ENCODE peak calls at places on chromosomes 6 and 20, in four cellular contexts. One of them, this sample, is unnamed.

GRCh38 chr20:42506397-42506796 is 683.3 kb downstream of the PTPRT start:
- DNase-seq in A549: no peak
- DNase-seq in activated CD4-positive, CD25-positive, alpha-beta regulatory T cell treated with anti-CD3 and anti-CD28 coated beads, Interleukin-2, amount 50 U/mL, for 72 hours: no peak
- DNase-seq in KG1: no peak
- DNase-seq in this sample: no peak

GRCh38 chr6:28980797-28981390 is 24.2 kb downstream of the ZNF311 start:
- DNase-seq in A549: peak
- DNase-seq in activated CD4-positive, CD25-positive, alpha-beta regulatory T cell treated with anti-CD3 and anti-CD28 coated beads, Interleukin-2, amount 50 U/mL, for 72 hours: peak
- DNase-seq in KG1: peak
- DNase-seq in this sample: peak

GRCh38 chr6:2183235-2183634 is 62.2 kb downstream of the GMDS start:
- DNase-seq in A549: no peak
- DNase-seq in activated CD4-positive, CD25-positive, alpha-beta regulatory T cell treated with anti-CD3 and anti-CD28 coated beads, Interleukin-2, amount 50 U/mL, for 72 hours: no peak
- DNase-seq in KG1: no peak
- DNase-seq in this sample: no peak

GRCh38 chr6:144931172-144932035 is 646.3 kb downstream of the UTRN start:
- DNase-seq in A549: peak
- DNase-seq in activated CD4-positive, CD25-positive, alpha-beta regulatory T cell treated with anti-CD3 and anti-CD28 coated beads, Interleukin-2, amount 50 U/mL, for 72 hours: no peak
- DNase-seq in KG1: no peak
- DNase-seq in this sample: no peak

GRCh38 chr6:89489078-89489477 is 56.1 kb downstream of the ANKRD6 start:
- DNase-seq in A549: no peak
- DNase-seq in activated CD4-positive, CD25-positive, alpha-beta regulatory T cell treated with anti-CD3 and anti-CD28 coated beads, Interleukin-2, amount 50 U/mL, for 72 hours: no peak
- DNase-seq in KG1: no peak
- DNase-seq in this sample: no peak

GRCh38 chr6:10421508-10422281 is 6.8 kb upstream of the TFAP2A start:
- DNase-seq in A549: no peak
- DNase-seq in activated CD4-positive, CD25-positive, alpha-beta regulatory T cell treated with anti-CD3 and anti-CD28 coated beads, Interleukin-2, amount 50 U/mL, for 72 hours: no peak
- DNase-seq in KG1: no peak
- DNase-seq in this sample: no peak

GRCh38 chr6:146860583-146860982 is 261.8 kb downstream of the ADGB start:
- DNase-seq in A549: no peak
- DNase-seq in activated CD4-positive, CD25-positive, alpha-beta regulatory T cell treated with anti-CD3 and anti-CD28 coated beads, Interleukin-2, amount 50 U/mL, for 72 hours: no peak
- DNase-seq in KG1: no peak
- DNase-seq in this sample: no peak

GRCh38 chr6:160088774-160089533 is 32.7 kb upstream of the SLC22A1 start:
- DNase-seq in A549: no peak
- DNase-seq in activated CD4-positive, CD25-positive, alpha-beta regulatory T cell treated with anti-CD3 and anti-CD28 coated beads, Interleukin-2, amount 50 U/mL, for 72 hours: no peak
- DNase-seq in KG1: no peak
- DNase-seq in this sample: no peak

GRCh38 chr6:82914511-82914910 is 151.1 kb downstream of the UBE3D start:
- DNase-seq in A549: no peak
- DNase-seq in activated CD4-positive, CD25-positive, alpha-beta regulatory T cell treated with anti-CD3 and anti-CD28 coated beads, Interleukin-2, amount 50 U/mL, for 72 hours: no peak
- DNase-seq in KG1: no peak
- DNase-seq in this sample: no peak

GRCh38 chr6:679282-679681 is 13.7 kb downstream of the EXOC2 start:
- DNase-seq in A549: no peak
- DNase-seq in activated CD4-positive, CD25-positive, alpha-beta regulatory T cell treated with anti-CD3 and anti-CD28 coated beads, Interleukin-2, amount 50 U/mL, for 72 hours: no peak
- DNase-seq in KG1: no peak
- DNase-seq in this sample: no peak